ENCODE peak calls at places on chromosomes 16 and 17, in ten cellular contexts. One of them, this sample, is unnamed. For H3K9me3, the result is how much of the 10 kb centered on the place peaks cover.

GRCh38 chr16:23060458-23061320 is 88.6 kb downstream of the USP31 start:
- DNase-seq in mucosa of descending colon: peak
- DNase-seq in OCI-LY7: peak
- DNase-seq in tibial artery: peak
- DNase-seq in IMR-90: peak
- DNase-seq in suprapubic skin: peak
- DNase-seq in transverse colon: peak
- DNase-seq in heart left ventricle: peak
- DNase-seq in K562: peak
- DNase-seq in breast epithelium: peak
- DNase-seq in this sample: peak

GRCh38 chr16:17358846-17359245 is 111.9 kb downstream of the XYLT1 start:
- DNase-seq in mucosa of descending colon: no peak
- DNase-seq in OCI-LY7: no peak
- DNase-seq in tibial artery: no peak
- DNase-seq in IMR-90: no peak
- DNase-seq in suprapubic skin: no peak
- DNase-seq in transverse colon: no peak
- DNase-seq in heart left ventricle: no peak
- DNase-seq in K562: no peak
- DNase-seq in breast epithelium: no peak
- DNase-seq in this sample: no peak

GRCh38 chr16:17258848-17259713 is 211.7 kb downstream of the XYLT1 start:
- DNase-seq in mucosa of descending colon: peak
- DNase-seq in OCI-LY7: peak
- DNase-seq in tibial artery: peak
- DNase-seq in IMR-90: peak
- DNase-seq in suprapubic skin: no peak
- DNase-seq in transverse colon: peak
- DNase-seq in heart left ventricle: no peak
- DNase-seq in K562: peak
- DNase-seq in breast epithelium: no peak
- DNase-seq in this sample: no peak

GRCh38 chr17:7024402-7024785 is 1.5 kb downstream of the BCL6B start:
- DNase-seq in mucosa of descending colon: no peak
- DNase-seq in OCI-LY7: no peak
- DNase-seq in tibial artery: no peak
- DNase-seq in IMR-90: no peak
- DNase-seq in suprapubic skin: no peak
- DNase-seq in transverse colon: no peak
- DNase-seq in heart left ventricle: peak
- DNase-seq in K562: no peak
- DNase-seq in breast epithelium: no peak
- DNase-seq in this sample: no peak

GRCh38 chr16:31472559-31473203 is 729 bp downstream of the TGFB1I1 start:
- DNase-seq in mucosa of descending colon: peak
- DNase-seq in OCI-LY7: no peak
- DNase-seq in tibial artery: peak
- DNase-seq in IMR-90: peak
- DNase-seq in suprapubic skin: peak
- DNase-seq in transverse colon: peak
- DNase-seq in heart left ventricle: peak
- DNase-seq in K562: peak
- DNase-seq in breast epithelium: peak
- DNase-seq in this sample: peak

GRCh38 chr17:29107933-29108805 is 65.2 kb downstream of the PIPOX start:
- DNase-seq in mucosa of descending colon: no peak
- DNase-seq in OCI-LY7: no peak
- DNase-seq in tibial artery: no peak
- DNase-seq in IMR-90: no peak
- DNase-seq in suprapubic skin: no peak
- DNase-seq in transverse colon: no peak
- DNase-seq in heart left ventricle: peak
- DNase-seq in K562: no peak
- DNase-seq in breast epithelium: no peak
- DNase-seq in this sample: peak

GRCh38 chr16:66357523-66357928 is 9.0 kb upstream of the CDH5 start:
- DNase-seq in mucosa of descending colon: peak
- DNase-seq in OCI-LY7: peak
- DNase-seq in tibial artery: no peak
- DNase-seq in IMR-90: peak
- DNase-seq in suprapubic skin: no peak
- DNase-seq in transverse colon: peak
- DNase-seq in heart left ventricle: peak
- DNase-seq in K562: peak
- DNase-seq in breast epithelium: no peak
- DNase-seq in this sample: peak

GRCh38 chr17:50122945-50123344 is 7.0 kb downstream of the SAMD14 start:
- DNase-seq in mucosa of descending colon: no peak
- DNase-seq in OCI-LY7: no peak
- DNase-seq in tibial artery: no peak
- DNase-seq in IMR-90: no peak
- DNase-seq in suprapubic skin: no peak
- DNase-seq in transverse colon: no peak
- DNase-seq in heart left ventricle: no peak
- DNase-seq in K562: no peak
- DNase-seq in breast epithelium: no peak
- DNase-seq in this sample: no peak

GRCh38 chr16:1057252-1057932 is 15.2 kb upstream of the SSTR5 start:
- DNase-seq in mucosa of descending colon: peak
- DNase-seq in OCI-LY7: no peak
- DNase-seq in tibial artery: no peak
- DNase-seq in IMR-90: no peak
- DNase-seq in suprapubic skin: no peak
- DNase-seq in transverse colon: peak
- DNase-seq in heart left ventricle: no peak
- DNase-seq in K562: peak
- DNase-seq in breast epithelium: no peak
- DNase-seq in this sample: peak

GRCh38 chr16:72425571-72426341 is 253.8 kb upstream of the PMFBP1 start:
- DNase-seq in mucosa of descending colon: no peak
- DNase-seq in OCI-LY7: no peak
- DNase-seq in tibial artery: no peak
- DNase-seq in IMR-90: no peak
- DNase-seq in suprapubic skin: no peak
- DNase-seq in transverse colon: no peak
- DNase-seq in heart left ventricle: no peak
- DNase-seq in K562: no peak
- DNase-seq in breast epithelium: no peak
- DNase-seq in this sample: no peak

GRCh38 chr17:21286066-21286770 is 1.7 kb downstream of the MAP2K3 start:
- DNase-seq in mucosa of descending colon: peak
- DNase-seq in OCI-LY7: peak
- DNase-seq in tibial artery: peak
- DNase-seq in IMR-90: peak
- DNase-seq in suprapubic skin: peak
- DNase-seq in transverse colon: peak
- DNase-seq in heart left ventricle: peak
- DNase-seq in K562: no peak
- DNase-seq in breast epithelium: peak
- DNase-seq in this sample: peak

GRCh38 chr17:22694362-22695227 is 1002.3 kb downstream of the KCNJ18 start:
- DNase-seq in mucosa of descending colon: no peak
- DNase-seq in OCI-LY7: no peak
- DNase-seq in tibial artery: no peak
- DNase-seq in IMR-90: no peak
- DNase-seq in suprapubic skin: no peak
- DNase-seq in transverse colon: no peak
- DNase-seq in heart left ventricle: no peak
- DNase-seq in K562: peak
- DNase-seq in breast epithelium: no peak
- DNase-seq in this sample: no peak

GRCh38 chr17:22692801-22693171 is 1000.5 kb downstream of the KCNJ18 start:
- DNase-seq in mucosa of descending colon: no peak
- DNase-seq in OCI-LY7: no peak
- DNase-seq in tibial artery: no peak
- DNase-seq in IMR-90: no peak
- DNase-seq in suprapubic skin: no peak
- DNase-seq in transverse colon: no peak
- DNase-seq in heart left ventricle: no peak
- DNase-seq in K562: no peak
- DNase-seq in breast epithelium: no peak
- DNase-seq in this sample: no peak

GRCh38 chr17:22692066-22692800 is 999.9 kb downstream of the KCNJ18 start:
- DNase-seq in mucosa of descending colon: no peak
- DNase-seq in OCI-LY7: no peak
- DNase-seq in tibial artery: peak
- DNase-seq in IMR-90: no peak
- DNase-seq in suprapubic skin: no peak
- DNase-seq in transverse colon: no peak
- DNase-seq in heart left ventricle: no peak
- DNase-seq in K562: no peak
- DNase-seq in breast epithelium: no peak
- DNase-seq in this sample: no peak

DNA sequence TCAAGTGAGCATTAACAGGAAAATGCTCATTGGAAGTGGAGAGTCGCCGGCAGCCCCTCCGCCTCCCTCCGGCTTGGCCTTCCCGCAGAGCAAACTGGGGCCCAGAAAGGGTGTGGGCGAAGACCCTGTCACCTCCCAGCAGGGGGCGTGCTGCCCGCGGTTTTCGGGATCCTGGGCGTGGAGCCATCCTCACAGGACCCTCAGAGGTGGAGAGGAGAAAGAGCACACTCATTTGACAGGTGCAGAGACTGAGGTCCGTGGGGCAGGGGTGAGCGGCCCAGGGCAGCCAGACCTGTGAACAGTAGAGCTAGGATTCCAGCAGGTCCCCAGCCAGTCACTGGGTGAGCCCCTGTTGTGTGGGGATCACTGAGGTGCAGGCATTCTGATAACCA is 1002.9 kb downstream of the KCNJ18 start:
- DNase-seq in mucosa of descending colon: no peak
- DNase-seq in OCI-LY7: no peak
- DNase-seq in tibial artery: no peak
- DNase-seq in IMR-90: no peak
- DNase-seq in suprapubic skin: no peak
- DNase-seq in transverse colon: no peak
- DNase-seq in heart left ventricle: no peak
- DNase-seq in K562: peak
- DNase-seq in breast epithelium: no peak
- DNase-seq in this sample: no peak
- H3K9me3 ChIP-seq in mucosa of descending colon: half or more
- H3K9me3 ChIP-seq in OCI-LY7: under half
- H3K9me3 ChIP-seq in tibial artery: under half
- H3K9me3 ChIP-seq in IMR-90: under half
- H3K9me3 ChIP-seq in suprapubic skin: under half
- H3K9me3 ChIP-seq in transverse colon: under half
- H3K9me3 ChIP-seq in heart left ventricle: under half
- H3K9me3 ChIP-seq in K562: under half
- H3K9me3 ChIP-seq in breast epithelium: under half
- H3K9me3 ChIP-seq in this sample: under half

DNA sequence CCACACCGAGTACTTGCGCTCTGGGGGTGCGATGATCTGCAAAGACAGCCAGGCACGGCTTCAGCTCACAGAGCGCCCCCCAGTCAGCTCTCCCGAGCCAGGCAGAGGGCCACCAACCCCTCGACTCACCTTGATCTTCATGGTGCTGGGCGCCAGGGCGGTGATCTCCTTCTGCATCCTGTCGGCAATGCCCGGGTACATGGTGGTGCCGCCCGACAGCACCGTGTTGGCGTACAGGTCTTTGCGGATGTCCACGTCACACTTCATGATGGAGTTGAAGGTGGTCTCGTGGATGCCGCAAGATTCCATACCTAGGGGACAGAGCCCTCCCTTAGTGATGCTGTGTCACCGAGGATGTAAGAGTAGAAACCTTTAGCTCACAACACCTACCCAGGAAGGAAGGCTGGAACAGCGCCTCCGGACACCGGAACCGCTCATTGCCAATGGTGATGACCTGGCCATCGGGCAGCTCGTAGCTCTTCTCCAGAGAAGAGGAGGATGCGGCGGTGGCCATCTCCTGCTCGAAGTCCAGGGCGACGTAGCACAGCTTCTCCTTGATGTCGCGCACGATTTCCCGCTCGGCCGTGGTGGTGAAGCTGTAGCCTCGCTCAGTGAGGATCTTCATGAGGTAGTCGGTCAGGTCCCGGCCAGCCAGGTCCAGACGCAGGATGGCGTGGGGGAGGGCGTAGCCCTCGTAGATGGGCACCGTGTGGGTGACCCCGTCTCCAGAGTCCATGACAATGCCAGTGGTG is 1.6 kb downstream of the ACTG1 start:
- DNase-seq in mucosa of descending colon: peak
- DNase-seq in OCI-LY7: peak
- DNase-seq in tibial artery: peak
- DNase-seq in IMR-90: no peak
- DNase-seq in suprapubic skin: no peak
- DNase-seq in transverse colon: no peak
- DNase-seq in heart left ventricle: peak
- DNase-seq in K562: no peak
- DNase-seq in breast epithelium: no peak
- DNase-seq in this sample: peak
- TF ChIP-seq CTCF in mucosa of descending colon: no peak
- TF ChIP-seq CTCF in OCI-LY7: peak
- TF ChIP-seq CTCF in tibial artery: no peak
- TF ChIP-seq CTCF in IMR-90: no peak
- TF ChIP-seq CTCF in suprapubic skin: no peak
- TF ChIP-seq CTCF in transverse colon: no peak
- TF ChIP-seq CTCF in heart left ventricle: no peak
- TF ChIP-seq CTCF in K562: no peak
- TF ChIP-seq CTCF in breast epithelium: no peak
- TF ChIP-seq CTCF in this sample: no peak

DNA sequence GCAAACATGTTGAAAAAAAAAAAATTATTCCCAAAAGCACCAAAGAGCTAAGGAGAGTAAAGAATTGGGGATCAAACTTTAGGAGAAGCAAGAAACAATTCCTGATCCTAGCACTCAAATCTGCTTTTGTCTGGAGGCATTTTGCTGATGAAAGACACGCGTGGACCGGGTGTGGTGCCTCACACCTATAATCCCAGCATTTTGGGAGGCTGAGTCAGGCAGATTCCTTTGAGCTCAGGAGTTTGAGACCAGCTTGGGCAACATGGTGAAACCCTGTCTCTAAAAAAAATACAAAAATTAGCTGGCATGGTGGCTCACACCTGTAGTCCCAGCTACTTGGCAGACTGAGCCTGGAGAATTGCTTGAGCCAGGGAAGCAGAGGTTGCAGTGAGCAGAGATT is 35.4 kb downstream of the ZFP90 start:
- DNase-seq in mucosa of descending colon: no peak
- DNase-seq in OCI-LY7: no peak
- DNase-seq in tibial artery: no peak
- DNase-seq in IMR-90: no peak
- DNase-seq in suprapubic skin: no peak
- DNase-seq in transverse colon: no peak
- DNase-seq in heart left ventricle: no peak
- DNase-seq in K562: no peak
- DNase-seq in breast epithelium: no peak
- DNase-seq in this sample: no peak
- H3K9me3 ChIP-seq in mucosa of descending colon: half or more
- H3K9me3 ChIP-seq in OCI-LY7: under half
- H3K9me3 ChIP-seq in tibial artery: half or more
- H3K9me3 ChIP-seq in IMR-90: half or more
- H3K9me3 ChIP-seq in suprapubic skin: half or more
- H3K9me3 ChIP-seq in transverse colon: half or more
- H3K9me3 ChIP-seq in heart left ventricle: half or more
- H3K9me3 ChIP-seq in K562: under half
- H3K9me3 ChIP-seq in breast epithelium: half or more
- H3K9me3 ChIP-seq in this sample: under half

DNA sequence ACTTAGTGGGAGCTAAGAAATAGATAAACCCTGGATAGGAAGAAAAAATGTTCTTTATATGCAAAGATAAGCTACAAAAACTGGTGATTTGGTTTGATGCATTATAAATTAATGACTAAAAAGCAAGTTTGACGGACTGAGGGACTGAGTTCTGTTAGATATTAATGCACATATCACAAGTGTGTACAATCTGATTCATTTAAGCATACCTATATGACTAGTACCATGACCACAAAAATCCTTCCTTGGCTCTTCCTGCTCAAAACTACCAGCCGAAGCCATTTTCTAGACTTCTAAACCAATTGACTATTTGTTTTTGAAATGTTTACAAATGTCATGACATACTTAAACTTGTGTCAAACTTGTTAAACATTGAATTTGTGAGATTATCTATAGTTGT is 374.5 kb upstream of the MON1B start:
- DNase-seq in mucosa of descending colon: no peak
- DNase-seq in OCI-LY7: no peak
- DNase-seq in tibial artery: no peak
- DNase-seq in IMR-90: no peak
- DNase-seq in suprapubic skin: no peak
- DNase-seq in transverse colon: no peak
- DNase-seq in heart left ventricle: no peak
- DNase-seq in K562: no peak
- DNase-seq in breast epithelium: no peak
- DNase-seq in this sample: no peak
- TF ChIP-seq CTCF in mucosa of descending colon: no peak
- TF ChIP-seq CTCF in OCI-LY7: no peak
- TF ChIP-seq CTCF in tibial artery: no peak
- TF ChIP-seq CTCF in IMR-90: no peak
- TF ChIP-seq CTCF in suprapubic skin: no peak
- TF ChIP-seq CTCF in transverse colon: no peak
- TF ChIP-seq CTCF in heart left ventricle: no peak
- TF ChIP-seq CTCF in K562: no peak
- TF ChIP-seq CTCF in breast epithelium: no peak
- TF ChIP-seq CTCF in this sample: no peak

This sample was measured in pancreas.